ENCODE peak calls at places on chromosomes 1 and 21, in seven cellular contexts. S is mammary epithelial cell, B is PC-9, P is sigmoid colon, R is body of pancreas, K is ascending aorta, Y is tibial artery. E is an unnamed sample.

GRCh38 chr1:79380078-79380477 is 373.5 kb upstream of the ADGRL4 start:
- DNase-seq in P (no peak), Y (no peak), R (no peak), S (no peak), K (no peak), B (no peak), E (no peak)

GRCh38 chr1:22790232-22791008 is 79.8 kb downstream of the EPHB2 start:
- DNase-seq in P (no peak), Y (no peak), S (no peak), B (peak; percentile 71), K (no peak), R (peak; percentile 43), E (no peak)

GRCh38 chr1:51548986-51549619 is 30.0 kb upstream of the EPS15 start:
- DNase-seq in R (no peak), K (no peak), B (no peak), S (no peak), P (no peak), Y (no peak), E (no peak)

GRCh38 chr1:185157599-185158469 is 867 bp downstream of the SWT1 start:
- DNase-seq in P (no peak), R (peak; percentile 12), S (peak; percentile 3), B (no peak), Y (no peak), K (no peak), E (no peak)

GRCh38 chr21:44670642-44671432 is 4.1 kb upstream of the KRTAP12-2 start:
- DNase-seq in Y (peak; percentile 40), P (no peak), S (no peak), B (no peak), R (no peak), K (peak; percentile 46), E (no peak)

GRCh38 chr1:162590686-162591085 is 29.2 kb downstream of the UAP1 start:
- DNase-seq in Y (no peak), P (no peak), B (no peak), R (no peak), S (no peak), K (no peak), E (no peak)

GRCh38 chr1:118075116-118075515 is 109.9 kb downstream of the SPAG17 start:
- DNase-seq in B (no peak), Y (no peak), P (no peak), R (no peak), S (peak; percentile 37), K (no peak), E (no peak)

GRCh38 chr1:206663832-206664652 is 20.7 kb upstream of the MAPKAPK2 start:
- DNase-seq in S (peak; percentile 36), R (peak; percentile 77), P (peak; percentile 77), Y (no peak), K (no peak), B (peak; percentile 59), E (peak; percentile 29)

GRCh38 chr1:8324176-8324810 is 6.4 kb downstream of the SLC45A1 start:
- DNase-seq in P (no peak), K (no peak), Y (no peak), B (no peak), S (no peak), R (no peak), E (no peak)

GRCh38 chr1:13828454-13829151 is 128.6 kb downstream of the PRDM2 start:
- DNase-seq in B (peak; percentile 50), P (no peak), S (no peak), R (peak; percentile 72), Y (peak; percentile 35), K (no peak), E (no peak)

GRCh38 chr1:51859737-51860136 is 18.8 kb downstream of the NRDC start:
- DNase-seq in Y (no peak), R (no peak), K (no peak), S (no peak), B (no peak), P (no peak), E (no peak)

GRCh38 chr1:54287176-54287650 is 87.2 kb downstream of the MRPL37 start:
- DNase-seq in B (no peak), Y (peak; percentile 98), S (peak; percentile 65), P (peak; percentile 93), R (peak; percentile 80), K (peak; percentile 95), E (no peak)

DNA sequence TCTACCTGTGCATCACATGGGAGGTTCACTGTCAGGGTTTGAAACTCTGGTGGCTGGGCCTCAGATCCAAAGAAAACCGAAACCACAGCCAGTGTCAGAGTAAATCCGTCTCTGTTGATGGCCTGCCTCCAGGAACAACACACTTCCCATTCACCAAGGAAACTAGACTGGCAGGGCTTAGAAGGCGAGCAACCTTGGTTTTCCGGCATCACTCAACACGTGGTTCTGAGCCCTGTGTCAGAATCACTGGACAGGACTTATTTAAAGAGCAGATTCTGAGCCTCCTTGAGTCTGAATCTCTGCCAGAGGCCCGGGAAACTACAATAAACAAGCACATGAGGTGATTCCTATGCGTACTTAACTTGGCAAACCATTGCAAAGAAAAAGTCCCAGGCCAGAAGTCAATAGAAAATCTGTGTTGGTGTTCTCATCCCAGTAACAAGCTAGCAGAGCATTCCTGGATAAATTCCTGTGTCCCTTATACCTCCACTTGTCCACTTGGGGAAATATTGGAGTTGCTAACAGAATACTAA is 70.0 kb downstream of the KCTD3 start:
- DNase-seq in R (peak; percentile 63), S (peak; percentile 41), P (peak; percentile 87), Y (peak; percentile 85), B (no peak), K (peak; percentile 73), E (peak; percentile 79)
- H3K27ac ChIP-seq in R (peak overlapping the region; percentile 71), S (no peak overlapping the region), P (peak overlapping the region; percentile 73), Y (peak overlapping the region; percentile 52), B (no peak overlapping the region), K (peak overlapping the region; percentile 64), E (peak overlapping the region; percentile 69)

GRCh38 chr1:248755505-248755904 is at the start of gene LYPD8:
- DNase-seq in R (no peak), K (no peak), P (no peak), B (no peak), Y (no peak), S (no peak), E (no peak)
- H3K9me3 ChIP-seq in R (no peaks in the 10 kb centered on the region), K (no peaks in the 10 kb centered on the region), P (no peaks in the 10 kb centered on the region), B (no peaks in the 10 kb centered on the region), Y (no peaks in the 10 kb centered on the region), S (peaks cover 14% of the 10 kb centered on the region), E (peaks cover 55% of the 10 kb centered on the region)

GRCh38 chr1:204692320-204692851 is 6.8 kb upstream of the LRRN2 start:
- DNase-seq in Y (no peak), B (no peak), P (peak; percentile 19), R (no peak), K (no peak), S (no peak), E (no peak)
- TF ChIP-seq CTCF in Y (no peak), B (peak; percentile 30), P (no peak), R (peak; percentile 3), K (no peak), S (peak; percentile 22), E (no peak)

DNA sequence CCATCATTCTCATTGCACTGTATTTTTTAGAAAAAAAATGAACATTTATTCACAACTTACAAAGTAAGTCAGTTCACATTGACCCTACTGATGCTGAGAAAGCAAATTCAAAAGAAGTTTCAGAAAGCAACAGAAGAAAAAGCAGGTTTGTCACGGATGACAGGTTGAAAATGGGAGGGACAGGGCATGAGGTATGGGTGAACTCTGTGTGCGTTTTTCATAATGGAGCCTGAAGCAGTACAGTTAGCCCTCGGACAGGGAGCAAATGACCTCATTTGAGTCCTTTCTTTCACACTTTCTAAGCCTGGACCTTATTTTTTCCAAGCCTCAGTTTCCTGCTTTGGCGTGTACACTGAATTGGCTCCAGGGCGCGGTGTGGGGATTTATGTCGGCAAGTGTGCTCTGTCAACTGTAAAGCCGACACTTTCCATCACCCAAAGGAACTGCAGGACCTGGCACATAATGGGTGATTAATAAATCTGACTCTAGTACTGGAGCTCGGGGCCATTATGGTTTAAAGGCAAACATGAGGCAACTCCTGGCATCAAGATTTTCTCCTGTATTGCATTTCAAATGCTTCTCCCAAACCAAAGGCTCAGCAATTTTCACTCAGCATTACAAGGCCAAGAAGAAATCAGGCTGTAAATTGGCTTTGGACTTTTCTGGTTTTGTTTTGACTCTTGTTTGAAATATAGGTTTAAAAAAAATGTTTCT is 345.5 kb upstream of the DUSP10 start:
- DNase-seq in K (no peak), B (no peak), R (no peak), Y (no peak), P (no peak), S (no peak), E (no peak)
- H3K27ac ChIP-seq in K (no peak overlapping the region), B (no peak overlapping the region), R (no peak overlapping the region), Y (no peak overlapping the region), P (no peak overlapping the region), S (no peak overlapping the region), E (no peak overlapping the region)

GRCh38 chr1:166721145-166721544 is 118.1 kb upstream of the POGK start:
- DNase-seq in K (no peak), S (peak; percentile 1), Y (no peak), P (no peak), R (no peak), B (no peak), E (no peak)
- H3K9me3 ChIP-seq in K (no peaks in the 10 kb centered on the region), S (peaks cover 2% of the 10 kb centered on the region), Y (no peaks in the 10 kb centered on the region), P (peaks cover 2% of the 10 kb centered on the region), R (no peaks in the 10 kb centered on the region), B (peaks cover 7% of the 10 kb centered on the region), E (peaks cover 3% of the 10 kb centered on the region)

DNA sequence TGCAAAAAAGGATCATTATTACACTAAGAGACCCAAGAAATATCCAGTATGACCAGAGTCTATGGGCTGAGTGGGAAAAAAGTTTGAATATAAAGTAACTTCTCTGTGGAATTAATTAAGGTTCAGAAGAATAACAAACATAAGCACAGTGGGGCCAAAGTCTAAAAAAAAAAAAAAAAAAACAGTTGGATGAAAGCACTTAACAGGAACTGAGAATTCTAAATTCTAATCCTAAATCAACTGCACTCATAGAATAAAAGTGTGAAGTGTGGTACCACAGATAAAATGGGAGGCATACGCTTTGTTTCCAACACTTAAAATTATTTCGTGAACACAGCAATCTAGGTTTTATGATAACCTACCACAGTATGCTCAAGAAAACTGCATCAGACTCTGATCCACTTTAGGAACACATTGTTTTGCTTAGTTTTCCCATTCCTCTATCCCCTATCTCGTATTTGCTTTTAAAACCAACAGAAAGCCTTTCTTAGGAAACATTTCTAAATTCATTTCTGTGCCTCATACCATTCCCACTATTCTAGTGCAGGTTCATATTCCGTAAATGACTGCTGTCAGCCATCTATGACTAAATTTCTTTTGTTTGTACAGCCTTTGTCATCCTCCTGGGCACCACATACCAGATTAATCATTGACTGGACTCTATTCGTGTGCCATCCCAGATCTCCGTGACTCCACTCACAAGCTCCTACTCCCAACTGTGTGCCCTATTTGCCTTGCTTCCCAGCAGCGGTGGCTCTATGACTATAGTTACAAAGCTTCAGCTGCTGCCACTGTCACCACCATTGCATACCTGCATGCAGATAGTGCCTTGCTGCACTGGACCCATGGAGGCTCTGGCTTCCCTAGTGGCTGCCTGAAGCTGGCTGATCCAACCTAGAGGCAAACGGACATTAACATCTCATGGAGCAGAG is 24.9 kb downstream of the CHML start:
- DNase-seq in S (no peak), B (no peak), P (no peak), R (peak; percentile 6), Y (no peak), K (no peak), E (no peak)
- TF ChIP-seq CTCF in S (no peak), B (no peak), P (no peak), R (no peak), Y (no peak), K (no peak), E (no peak)

E was measured in AG04450.